ENCODE peak calls at places on chromosomes 12 and 14, in eight cellular contexts. One of them, this sample, is unnamed.

GRCh38 chr12:27434673-27435565 is 11.6 kb upstream of the SMCO2 start:
- DNase-seq in fibroblast of pulmonary artery: peak; percentile 11
- DNase-seq in naive B cell: peak; percentile 11
- DNase-seq in WTC11: no peak
- DNase-seq in fibroblast of the aortic adventitia: peak; percentile 14
- DNase-seq in T-helper 9 cell: no peak
- DNase-seq in GM23248: peak; percentile 50
- DNase-seq in left colon: no peak
- DNase-seq in this sample: no peak

GRCh38 chr12:89343127-89343526 is 9.2 kb downstream of the DUSP6 start:
- DNase-seq in fibroblast of pulmonary artery: peak; percentile 63
- DNase-seq in naive B cell: no peak
- DNase-seq in WTC11: no peak
- DNase-seq in fibroblast of the aortic adventitia: peak; percentile 60
- DNase-seq in T-helper 9 cell: no peak
- DNase-seq in GM23248: no peak
- DNase-seq in left colon: no peak
- DNase-seq in this sample: no peak

GRCh38 chr12:92290016-92290685 is 144.5 kb upstream of the BTG1 start:
- DNase-seq in fibroblast of pulmonary artery: peak; percentile 54
- DNase-seq in naive B cell: no peak
- DNase-seq in WTC11: no peak
- DNase-seq in fibroblast of the aortic adventitia: peak; percentile 75
- DNase-seq in T-helper 9 cell: no peak
- DNase-seq in GM23248: peak; percentile 84
- DNase-seq in left colon: no peak
- DNase-seq in this sample: no peak

GRCh38 chr12:25983625-25984024 is 25.1 kb downstream of the RASSF8 start:
- DNase-seq in fibroblast of pulmonary artery: no peak
- DNase-seq in naive B cell: no peak
- DNase-seq in WTC11: no peak
- DNase-seq in fibroblast of the aortic adventitia: no peak
- DNase-seq in T-helper 9 cell: no peak
- DNase-seq in GM23248: no peak
- DNase-seq in left colon: no peak
- DNase-seq in this sample: no peak

GRCh38 chr12:59559702-59560101 is 36.1 kb upstream of the SLC16A7 start:
- DNase-seq in fibroblast of pulmonary artery: no peak
- DNase-seq in naive B cell: no peak
- DNase-seq in WTC11: no peak
- DNase-seq in fibroblast of the aortic adventitia: no peak
- DNase-seq in T-helper 9 cell: no peak
- DNase-seq in GM23248: no peak
- DNase-seq in left colon: no peak
- DNase-seq in this sample: no peak

GRCh38 chr14:43872752-43873655 is 634.1 kb downstream of the FSCB start:
- DNase-seq in fibroblast of pulmonary artery: no peak
- DNase-seq in naive B cell: no peak
- DNase-seq in WTC11: no peak
- DNase-seq in fibroblast of the aortic adventitia: no peak
- DNase-seq in T-helper 9 cell: no peak
- DNase-seq in GM23248: no peak
- DNase-seq in left colon: no peak
- DNase-seq in this sample: no peak

GRCh38 chr12:69343357-69343756 is 4.8 kb upstream of the LYZ start:
- DNase-seq in fibroblast of pulmonary artery: no peak
- DNase-seq in naive B cell: no peak
- DNase-seq in WTC11: no peak
- DNase-seq in fibroblast of the aortic adventitia: no peak
- DNase-seq in T-helper 9 cell: no peak
- DNase-seq in GM23248: no peak
- DNase-seq in left colon: no peak
- DNase-seq in this sample: no peak

GRCh38 chr14:57845802-57846531 is 19.9 kb downstream of the SLC35F4 start:
- DNase-seq in fibroblast of pulmonary artery: peak; percentile 10
- DNase-seq in naive B cell: no peak
- DNase-seq in WTC11: no peak
- DNase-seq in fibroblast of the aortic adventitia: peak; percentile 85
- DNase-seq in T-helper 9 cell: no peak
- DNase-seq in GM23248: peak; percentile 58
- DNase-seq in left colon: no peak
- DNase-seq in this sample: no peak

GRCh38 chr14:24064091-24064795 is 7.1 kb upstream of the CPNE6 start:
- DNase-seq in fibroblast of pulmonary artery: no peak
- DNase-seq in naive B cell: no peak
- DNase-seq in WTC11: no peak
- DNase-seq in fibroblast of the aortic adventitia: no peak
- DNase-seq in T-helper 9 cell: no peak
- DNase-seq in GM23248: no peak
- DNase-seq in left colon: peak; percentile 7
- DNase-seq in this sample: no peak

GRCh38 chr14:80275208-80275850 is 64.0 kb upstream of the DIO2 start:
- DNase-seq in fibroblast of pulmonary artery: peak; percentile 70
- DNase-seq in naive B cell: no peak
- DNase-seq in WTC11: no peak
- DNase-seq in fibroblast of the aortic adventitia: peak; percentile 83
- DNase-seq in T-helper 9 cell: no peak
- DNase-seq in GM23248: peak; percentile 58
- DNase-seq in left colon: no peak
- DNase-seq in this sample: no peak

GRCh38 chr12:112738531-112738930 is 53.0 kb upstream of the RPH3A start:
- DNase-seq in fibroblast of pulmonary artery: no peak
- DNase-seq in naive B cell: no peak
- DNase-seq in WTC11: no peak
- DNase-seq in fibroblast of the aortic adventitia: peak; percentile 15
- DNase-seq in T-helper 9 cell: no peak
- DNase-seq in GM23248: peak; percentile 4
- DNase-seq in left colon: no peak
- DNase-seq in this sample: no peak

GRCh38 chr14:56087824-56088571 is 30.2 kb upstream of the PELI2 start:
- DNase-seq in fibroblast of pulmonary artery: no peak
- DNase-seq in naive B cell: no peak
- DNase-seq in WTC11: no peak
- DNase-seq in fibroblast of the aortic adventitia: no peak
- DNase-seq in T-helper 9 cell: no peak
- DNase-seq in GM23248: no peak
- DNase-seq in left colon: no peak
- DNase-seq in this sample: no peak

GRCh38 chr12:17875230-17875629 is 214.8 kb downstream of the RERGL start:
- DNase-seq in fibroblast of pulmonary artery: no peak
- DNase-seq in naive B cell: no peak
- DNase-seq in WTC11: no peak
- DNase-seq in fibroblast of the aortic adventitia: no peak
- DNase-seq in T-helper 9 cell: no peak
- DNase-seq in GM23248: no peak
- DNase-seq in left colon: no peak
- DNase-seq in this sample: no peak

GRCh38 chr12:772056-772697 is 19.8 kb downstream of the WNK1 start:
- DNase-seq in fibroblast of pulmonary artery: no peak
- DNase-seq in naive B cell: no peak
- DNase-seq in WTC11: no peak
- DNase-seq in fibroblast of the aortic adventitia: no peak
- DNase-seq in T-helper 9 cell: no peak
- DNase-seq in GM23248: no peak
- DNase-seq in left colon: no peak
- DNase-seq in this sample: no peak

GRCh38 chr12:42213954-42214426 is 24.1 kb downstream of the YAF2 start:
- DNase-seq in fibroblast of pulmonary artery: peak; percentile 93
- DNase-seq in naive B cell: no peak
- DNase-seq in WTC11: no peak
- DNase-seq in fibroblast of the aortic adventitia: peak; percentile 84
- DNase-seq in T-helper 9 cell: no peak
- DNase-seq in GM23248: peak; percentile 33
- DNase-seq in left colon: peak; percentile 18
- DNase-seq in this sample: no peak

GRCh38 chr12:47189753-47190152 is 110.0 kb upstream of the AMIGO2 start:
- DNase-seq in fibroblast of pulmonary artery: peak; percentile 28
- DNase-seq in naive B cell: no peak
- DNase-seq in WTC11: peak; percentile 24
- DNase-seq in fibroblast of the aortic adventitia: no peak
- DNase-seq in T-helper 9 cell: no peak
- DNase-seq in GM23248: no peak
- DNase-seq in left colon: no peak
- DNase-seq in this sample: no peak

GRCh38 chr14:89207925-89208328 is 209.1 kb downstream of the FOXN3 start:
- DNase-seq in fibroblast of pulmonary artery: no peak
- DNase-seq in naive B cell: no peak
- DNase-seq in WTC11: no peak
- DNase-seq in fibroblast of the aortic adventitia: no peak
- DNase-seq in T-helper 9 cell: no peak
- DNase-seq in GM23248: no peak
- DNase-seq in left colon: no peak
- DNase-seq in this sample: no peak

GRCh38 chr14:94702629-94703028 is 67.3 kb downstream of the GSC start:
- DNase-seq in fibroblast of pulmonary artery: no peak
- DNase-seq in naive B cell: no peak
- DNase-seq in WTC11: no peak
- DNase-seq in fibroblast of the aortic adventitia: no peak
- DNase-seq in T-helper 9 cell: no peak
- DNase-seq in GM23248: no peak
- DNase-seq in left colon: no peak
- DNase-seq in this sample: no peak

GRCh38 chr14:94115068-94115591 is 4.6 kb downstream of the IFI27 start:
- DNase-seq in fibroblast of pulmonary artery: no peak
- DNase-seq in naive B cell: no peak
- DNase-seq in WTC11: no peak
- DNase-seq in fibroblast of the aortic adventitia: peak; percentile 54
- DNase-seq in T-helper 9 cell: no peak
- DNase-seq in GM23248: peak; percentile 33
- DNase-seq in left colon: peak; percentile 52
- DNase-seq in this sample: no peak

GRCh38 chr14:72643317-72643801 is 250.5 kb downstream of the DPF3 start:
- DNase-seq in fibroblast of pulmonary artery: peak; percentile 98
- DNase-seq in naive B cell: no peak
- DNase-seq in WTC11: no peak
- DNase-seq in fibroblast of the aortic adventitia: peak; percentile 97
- DNase-seq in T-helper 9 cell: no peak
- DNase-seq in GM23248: peak; percentile 98
- DNase-seq in left colon: no peak
- DNase-seq in this sample: no peak

GRCh38 chr12:88206636-88207035 is 64.5 kb downstream of the TMTC3 start:
- DNase-seq in fibroblast of pulmonary artery: peak; percentile 37
- DNase-seq in naive B cell: no peak
- DNase-seq in WTC11: no peak
- DNase-seq in fibroblast of the aortic adventitia: peak; percentile 72
- DNase-seq in T-helper 9 cell: no peak
- DNase-seq in GM23248: peak; percentile 58
- DNase-seq in left colon: no peak
- DNase-seq in this sample: no peak

GRCh38 chr14:100305446-100306255 is 593 bp downstream of the SLC25A29 start:
- DNase-seq in fibroblast of pulmonary artery: no peak
- DNase-seq in naive B cell: peak; percentile 28
- DNase-seq in WTC11: peak; percentile 49
- DNase-seq in fibroblast of the aortic adventitia: no peak
- DNase-seq in T-helper 9 cell: peak; percentile 44
- DNase-seq in GM23248: peak; percentile 54
- DNase-seq in left colon: peak; percentile 53
- DNase-seq in this sample: peak; percentile 32

GRCh38 chr14:79465651-79466050 is 745.7 kb downstream of the DIO2 start:
- DNase-seq in fibroblast of pulmonary artery: no peak
- DNase-seq in naive B cell: no peak
- DNase-seq in WTC11: no peak
- DNase-seq in fibroblast of the aortic adventitia: no peak
- DNase-seq in T-helper 9 cell: no peak
- DNase-seq in GM23248: no peak
- DNase-seq in left colon: no peak
- DNase-seq in this sample: no peak

GRCh38 chr12:67096533-67097318 is 172.4 kb upstream of the CAND1 start:
- DNase-seq in fibroblast of pulmonary artery: no peak
- DNase-seq in naive B cell: no peak
- DNase-seq in WTC11: no peak
- DNase-seq in fibroblast of the aortic adventitia: peak; percentile 13
- DNase-seq in T-helper 9 cell: no peak
- DNase-seq in GM23248: peak; percentile 52
- DNase-seq in left colon: no peak
- DNase-seq in this sample: no peak

GRCh38 chr12:124640096-124640495 is 72.7 kb upstream of the NCOR2 start:
- DNase-seq in fibroblast of pulmonary artery: peak; percentile 62
- DNase-seq in naive B cell: no peak
- DNase-seq in WTC11: no peak
- DNase-seq in fibroblast of the aortic adventitia: peak; percentile 76
- DNase-seq in T-helper 9 cell: no peak
- DNase-seq in GM23248: peak; percentile 78
- DNase-seq in left colon: no peak
- DNase-seq in this sample: no peak

GRCh38 chr12:32049956-32050355 is 56.7 kb upstream of the BICD1 start:
- DNase-seq in fibroblast of pulmonary artery: no peak
- DNase-seq in naive B cell: no peak
- DNase-seq in WTC11: no peak
- DNase-seq in fibroblast of the aortic adventitia: no peak
- DNase-seq in T-helper 9 cell: no peak
- DNase-seq in GM23248: no peak
- DNase-seq in left colon: no peak
- DNase-seq in this sample: no peak